ENCODE peak calls at places on chromosomes 13 and 19, in eight cellular contexts. B, X, H, N, Y, W, O and U are unnamed samples.

GRCh38 chr19:39100500-39101166 is 16.5 kb downstream of the ACP7 start:
- DNase-seq in B (no peak), X (no peak), H (no peak), N (no peak), Y (no peak), W (no peak), O (no peak), U (no peak)

GRCh38 chr13:103238441-103238840 is 172.2 kb upstream of the SLC10A2 start:
- DNase-seq in B (no peak), X (no peak), H (no peak), N (no peak), Y (no peak), W (no peak), O (no peak), U (no peak)

GRCh38 chr19:47232422-47233211 is 1.6 kb upstream of the BBC3 start:
- DNase-seq in B (peak), X (no peak), H (no peak), N (no peak), Y (no peak), W (peak), O (peak), U (peak)

GRCh38 chr13:75312884-75313520 is 169.0 kb downstream of the TBC1D4 start:
- DNase-seq in B (no peak), X (no peak), H (no peak), N (no peak), Y (no peak), W (no peak), O (no peak), U (no peak)

GRCh38 chr13:110826861-110827672 is 87.8 kb downstream of the ANKRD10 start:
- DNase-seq in B (no peak), X (peak), H (no peak), N (no peak), Y (no peak), W (no peak), O (no peak), U (no peak)

GRCh38 chr13:109818136-109818535 is 31.8 kb upstream of the IRS2 start:
- DNase-seq in B (no peak), X (no peak), H (no peak), N (no peak), Y (no peak), W (peak), O (no peak), U (no peak)

GRCh38 chr13:52738719-52739467 is 727 bp downstream of the CNMD start:
- DNase-seq in B (no peak), X (no peak), H (peak), N (no peak), Y (no peak), W (peak), O (no peak), U (no peak)

GRCh38 chr13:74082741-74083160 is 51.5 kb downstream of the KLF12 start:
- DNase-seq in B (no peak), X (no peak), H (no peak), N (no peak), Y (no peak), W (no peak), O (no peak), U (no peak)

GRCh38 chr19:2274937-2275535 is 6.9 kb downstream of the PEAK3 start:
- DNase-seq in B (peak), X (peak), H (peak), N (no peak), Y (peak), W (peak), O (peak), U (peak)

GRCh38 chr13:89687066-89687465 is 1660.4 kb upstream of the MIR17HG start:
- DNase-seq in B (peak), X (no peak), H (no peak), N (no peak), Y (no peak), W (no peak), O (no peak), U (peak)

GRCh38 chr13:113917096-113917495 is 53.2 kb upstream of the GAS6 start:
- DNase-seq in B (no peak), X (no peak), H (no peak), N (no peak), Y (no peak), W (no peak), O (no peak), U (no peak)

GRCh38 chr13:60347174-60347573 is 49.8 kb upstream of the TDRD3 start:
- DNase-seq in B (no peak), X (no peak), H (no peak), N (no peak), Y (no peak), W (no peak), O (no peak), U (no peak)

GRCh38 chr13:40993987-40994386 is 25.1 kb downstream of the ELF1 start:
- DNase-seq in B (no peak), X (no peak), H (no peak), N (no peak), Y (no peak), W (no peak), O (no peak), U (no peak)

GRCh38 chr13:76830805-76831204 is 55.4 kb downstream of the KCTD12 start:
- DNase-seq in B (no peak), X (no peak), H (no peak), N (no peak), Y (no peak), W (no peak), O (no peak), U (no peak)

GRCh38 chr13:27775943-27776342 is 16.3 kb upstream of the GSX1 start:
- DNase-seq in B (no peak), X (no peak), H (no peak), N (no peak), Y (no peak), W (no peak), O (no peak), U (no peak)

GRCh38 chr13:95677564-95678386 is 836 bp downstream of the DNAJC3 start:
- DNase-seq in B (peak), X (no peak), H (peak), N (no peak), Y (no peak), W (peak), O (peak), U (peak)

GRCh38 chr13:75541961-75542360 is 4.3 kb upstream of the COMMD6 start:
- DNase-seq in B (no peak), X (no peak), H (no peak), N (no peak), Y (no peak), W (no peak), O (no peak), U (no peak)

GRCh38 chr13:101211261-101211660 is 205.0 kb downstream of the NALCN start:
- DNase-seq in B (peak), X (no peak), H (no peak), N (no peak), Y (no peak), W (peak), O (peak), U (peak)

GRCh38 chr19:532578-533484 is 1.3 kb downstream of the CDC34 start:
- DNase-seq in B (peak), X (peak), H (peak), N (no peak), Y (peak), W (peak), O (peak), U (peak)

GRCh38 chr13:57557979-57558529 is 73.5 kb upstream of the PCDH17 start:
- DNase-seq in B (peak), X (no peak), H (no peak), N (no peak), Y (no peak), W (no peak), O (peak), U (peak)

GRCh38 chr13:113211774-113212173 is 2.4 kb downstream of the CUL4A start:
- DNase-seq in B (no peak), X (no peak), H (no peak), N (no peak), Y (no peak), W (no peak), O (no peak), U (no peak)

GRCh38 chr13:73754727-73755292 is 379.4 kb downstream of the KLF12 start:
- DNase-seq in B (peak), X (no peak), H (no peak), N (no peak), Y (no peak), W (peak), O (peak), U (peak)

GRCh38 chr19:8361921-8362793 is 1.8 kb upstream of the ANGPTL4 start:
- DNase-seq in B (peak), X (peak), H (no peak), N (peak), Y (peak), W (peak), O (peak), U (peak)

GRCh38 chr13:35784286-35784951 is 307.9 kb upstream of the MAB21L1 start:
- DNase-seq in B (no peak), X (no peak), H (no peak), N (no peak), Y (no peak), W (peak), O (no peak), U (no peak)

GRCh38 chr19:12726988-12727316 is 3.2 kb upstream of the TNPO2 start:
- DNase-seq in B (no peak), X (no peak), H (no peak), N (no peak), Y (no peak), W (no peak), O (no peak), U (no peak)

GRCh38 chr13:98909016-98909415 is 68.8 kb downstream of the DOCK9 start:
- DNase-seq in B (no peak), X (no peak), H (no peak), N (no peak), Y (no peak), W (peak), O (peak), U (no peak)

GRCh38 chr19:41218615-41219507 is at the start of gene AXL:
- DNase-seq in B (peak), X (peak), H (no peak), N (peak), Y (peak), W (peak), O (peak), U (peak)

GRCh38 chr13:28530729-28531194 is 35.8 kb upstream of the FLT1 start:
- DNase-seq in B (peak), X (no peak), H (no peak), N (no peak), Y (no peak), W (peak), O (peak), U (peak)

GRCh38 chr13:60230593-60230992 is 66.9 kb upstream of the DIAPH3 start:
- DNase-seq in B (peak), X (no peak), H (no peak), N (no peak), Y (no peak), W (no peak), O (peak), U (peak)

GRCh38 chr19:11230621-11231386 is 8.6 kb upstream of the ANGPTL8 start:
- DNase-seq in B (no peak), X (no peak), H (no peak), N (no peak), Y (no peak), W (no peak), O (no peak), U (no peak)

GRCh38 chr13:113448545-113448884 is 4.8 kb downstream of the ADPRHL1 start:
- DNase-seq in B (no peak), X (no peak), H (no peak), N (no peak), Y (peak), W (no peak), O (no peak), U (no peak)

GRCh38 chr19:17998827-17999150 is 9.2 kb upstream of the ARRDC2 start:
- DNase-seq in B (no peak), X (no peak), H (no peak), N (no peak), Y (no peak), W (no peak), O (no peak), U (no peak)

GRCh38 chr13:71605744-71606143 is 261.3 kb downstream of the DACH1 start:
- DNase-seq in B (no peak), X (no peak), H (no peak), N (no peak), Y (no peak), W (no peak), O (no peak), U (no peak)

GRCh38 chr13:113547248-113547971 is 37.1 kb upstream of the TFDP1 start:
- DNase-seq in B (peak), X (no peak), H (no peak), N (no peak), Y (no peak), W (peak), O (peak), U (peak)

GRCh38 chr13:40362502-40362901 is 303.9 kb downstream of the FOXO1 start:
- DNase-seq in B (no peak), X (no peak), H (no peak), N (no peak), Y (no peak), W (no peak), O (no peak), U (peak)

GRCh38 chr19:903266-903797 is 9.7 kb downstream of the R3HDM4 start:
- DNase-seq in B (peak), X (no peak), H (no peak), N (no peak), Y (no peak), W (no peak), O (peak), U (no peak)

GRCh38 chr13:50410921-50411712 is 395.9 kb downstream of the KCNRG start:
- DNase-seq in B (peak), X (no peak), H (no peak), N (no peak), Y (no peak), W (peak), O (peak), U (peak)

GRCh38 chr19:2949939-2950285 is 5.1 kb upstream of the ZNF77 start:
- DNase-seq in B (no peak), X (peak), H (no peak), N (no peak), Y (no peak), W (peak), O (peak), U (peak)

GRCh38 chr13:111853146-111853545 is 213.8 kb upstream of the SOX1 start:
- DNase-seq in B (no peak), X (no peak), H (no peak), N (no peak), Y (no peak), W (no peak), O (no peak), U (no peak)

GRCh38 chr13:44306401-44307192 is 67.0 kb upstream of the SERP2 start:
- DNase-seq in B (peak), X (peak), H (no peak), N (peak), Y (peak), W (peak), O (peak), U (peak)

GRCh38 chr19:27896091-27896490 is 1316.9 kb downstream of the UQCRFS1 start:
- DNase-seq in B (no peak), X (no peak), H (no peak), N (no peak), Y (no peak), W (no peak), O (no peak), U (no peak)
- H3K4me3 ChIP-seq in B (no peak), X (no peak), H (no peak), N (no peak), Y (no peak), W (no peak), O (no peak), U (no peak)

DNA sequence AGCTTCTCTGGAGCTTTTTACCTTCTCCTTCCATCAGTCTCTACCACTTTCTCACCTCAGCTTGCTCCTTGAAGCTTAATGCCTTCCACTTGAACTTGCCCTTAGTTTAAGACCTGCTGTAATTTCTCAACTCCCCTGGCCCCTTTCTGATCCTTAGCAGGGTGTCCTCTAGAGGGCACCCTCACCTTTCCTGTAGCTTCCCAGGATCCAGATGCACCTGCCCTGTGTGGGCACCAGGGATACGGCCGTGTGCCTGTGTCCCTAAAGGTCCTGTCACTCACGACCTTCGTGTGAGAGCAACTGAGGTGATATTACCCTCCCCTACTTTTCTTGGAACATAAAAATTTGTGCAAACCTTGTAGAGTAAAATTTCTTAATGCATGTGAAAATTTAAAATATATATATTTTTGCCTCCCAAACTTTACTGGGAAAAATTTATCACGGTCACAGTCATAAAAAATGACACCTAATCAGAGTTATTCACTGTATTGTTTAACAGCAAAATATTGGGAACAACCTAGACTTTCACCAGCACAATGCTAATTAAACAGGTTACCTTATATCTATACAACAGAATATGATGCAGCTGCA is 46.4 kb downstream of the PSG3 start:
- DNase-seq in B (peak), X (peak), H (no peak), N (no peak), Y (no peak), W (peak), O (peak), U (peak)
- TF ChIP-seq CTCF in B (peak), X (peak), H (peak), N (no peak), Y (peak), W (peak), O (peak), U (peak)

GRCh38 chr19:50329146-50329925 is at the start of gene KCNC3:
- DNase-seq in B (peak), X (peak), H (peak), N (peak), Y (peak), W (peak), O (peak), U (peak)
- H3K4me3 ChIP-seq in B (no peak), X (peak), H (peak), N (peak), Y (peak), W (peak), O (peak), U (peak)

GRCh38 chr19:44752816-44753618 is 4.5 kb downstream of the BCL3 start:
- DNase-seq in B (peak), X (peak), H (no peak), N (peak), Y (peak), W (peak), O (peak), U (peak)
- TF ChIP-seq CTCF in B (peak), X (no peak), H (no peak), N (no peak), Y (peak), W (no peak), O (peak), U (peak)